ENCODE peak calls at places on chromosomes 16 and 17, in five cellular contexts. U is fibroblast of lung, K is BJ, H is WTC11, Z is C1 segment of cervical spinal cord. Y is an unnamed sample.
A peak's percentile ranks its signal among the peaks of the same experiment; 100 is the strongest.

GRCh38 chr17:72343911-72344310 is 223.1 kb downstream of the SOX9 start:
- DNase-seq in U (peak; percentile 70), K (no peak), H (no peak), Z (no peak), Y (no peak)

GRCh38 chr16:55661842-55662479 is 6.2 kb downstream of the SLC6A2 start:
- DNase-seq in U (no peak), K (peak; percentile 31), H (no peak), Z (no peak), Y (no peak)

GRCh38 chr17:27743288-27743885 is 56.9 kb downstream of the NOS2 start:
- DNase-seq in U (no peak), K (no peak), H (no peak), Z (no peak), Y (no peak)

GRCh38 chr17:13117616-13118015 is 99.8 kb upstream of the ELAC2 start:
- DNase-seq in U (no peak), K (no peak), H (no peak), Z (no peak), Y (no peak)

GRCh38 chr16:2776500-2777139 is 460 bp downstream of the ELOB start:
- DNase-seq in U (no peak), K (no peak), H (peak; percentile 37), Z (no peak), Y (no peak)

GRCh38 chr17:53823341-53824050 is 769 bp downstream of the KIF2B start:
- DNase-seq in U (no peak), K (no peak), H (no peak), Z (no peak), Y (no peak)

GRCh38 chr17:18009609-18010420 is 29.2 kb downstream of the ATPAF2 start:
- DNase-seq in U (no peak), K (no peak), H (no peak), Z (no peak), Y (no peak)

GRCh38 chr17:27481327-27481726 is 25.1 kb downstream of the KSR1 start:
- DNase-seq in U (no peak), K (no peak), H (no peak), Z (no peak), Y (no peak)

GRCh38 chr17:10172241-10172741 is 26.1 kb downstream of the GAS7 start:
- DNase-seq in U (no peak), K (no peak), H (no peak), Z (no peak), Y (no peak)

GRCh38 chr16:77833906-77834599 is 45.7 kb downstream of the VAT1L start:
- DNase-seq in U (peak; percentile 97), K (no peak), H (no peak), Z (no peak), Y (peak; percentile 72)

GRCh38 chr16:24685539-24686432 is 43.7 kb upstream of the TNRC6A start:
- DNase-seq in U (peak; percentile 83), K (peak; percentile 66), H (peak; percentile 47), Z (peak; percentile 48), Y (peak; percentile 74)

GRCh38 chr17:2418572-2418971 is 17.7 kb upstream of the MNT start:
- DNase-seq in U (no peak), K (no peak), H (no peak), Z (no peak), Y (no peak)

GRCh38 chr17:7034955-7035590 is 742 bp upstream of the SLC16A13 start:
- DNase-seq in U (no peak), K (no peak), H (no peak), Z (no peak), Y (no peak)

GRCh38 chr17:63722403-63722802 is 19.2 kb downstream of the STRADA start:
- DNase-seq in U (no peak), K (no peak), H (no peak), Z (no peak), Y (no peak)

GRCh38 chr17:55462234-55462633 is 40.6 kb upstream of the MMD start:
- DNase-seq in U (no peak), K (no peak), H (no peak), Z (no peak), Y (no peak)

GRCh38 chr16:2082171-2082982 is 34.6 kb downstream of the TSC2 start:
- DNase-seq in U (no peak), K (no peak), H (no peak), Z (no peak), Y (no peak)

GRCh38 chr16:56426585-56426984 is 1.2 kb upstream of the AMFR start:
- DNase-seq in U (no peak), K (no peak), H (no peak), Z (no peak), Y (no peak)

GRCh38 chr16:66250686-66251405 is 115.6 kb upstream of the CDH5 start:
- DNase-seq in U (peak; percentile 63), K (no peak), H (no peak), Z (peak; percentile 78), Y (no peak)

GRCh38 chr17:66941773-66942452 is 22.6 kb upstream of the CACNG4 start:
- DNase-seq in U (no peak), K (no peak), H (no peak), Z (no peak), Y (no peak)

GRCh38 chr16:67441289-67441753 is 10.4 kb downstream of the HSD11B2 start:
- DNase-seq in U (no peak), K (no peak), H (no peak), Z (peak; percentile 12), Y (no peak)

GRCh38 chr17:82944990-82945389 is 105.2 kb upstream of the ZNF750 start:
- DNase-seq in U (no peak), K (no peak), H (no peak), Z (no peak), Y (no peak)

GRCh38 chr17:2292100-2292499 is 11.5 kb downstream of the SMG6 start:
- DNase-seq in U (peak; percentile 79), K (no peak), H (no peak), Z (no peak), Y (no peak)

GRCh38 chr17:66476014-66476413 is 173.6 kb downstream of the PRKCA start:
- DNase-seq in U (no peak), K (no peak), H (no peak), Z (no peak), Y (no peak)

GRCh38 chr17:15404116-15404730 is 62.8 kb upstream of the TEKT3 start:
- DNase-seq in U (peak; percentile 49), K (no peak), H (no peak), Z (no peak), Y (no peak)

GRCh38 chr17:28712037-28712704 is 483 bp upstream of the PROCA1 start:
- DNase-seq in U (no peak), K (no peak), H (peak; percentile 68), Z (peak; percentile 33), Y (no peak)

GRCh38 chr16:64996641-64997040 is 125.2 kb downstream of the CDH11 start:
- DNase-seq in U (no peak), K (no peak), H (no peak), Z (no peak), Y (no peak)

GRCh38 chr16:89237733-89238132 is 20.2 kb downstream of the ZNF778 start:
- DNase-seq in U (no peak), K (no peak), H (no peak), Z (no peak), Y (no peak)

GRCh38 chr16:11162571-11163268 is 93.3 kb downstream of the SOCS1 start:
- DNase-seq in U (no peak), K (no peak), H (no peak), Z (no peak), Y (no peak)

GRCh38 chr16:19110537-19111391 is 3.0 kb upstream of the ITPRIPL2 start:
- DNase-seq in U (no peak), K (no peak), H (no peak), Z (no peak), Y (no peak)

Y was measured in GM04504.